ENCODE peak calls at places on chromosomes 4 and X, in ten cellular contexts. One of them, this sample, is unnamed.
A peak's percentile ranks its signal among the peaks of the same experiment; 100 is the strongest.

GRCh38 chr4:89266128-89266527 is 41.5 kb downstream of the GPRIN3 start:
- DNase-seq in tibial nerve: no peak
- DNase-seq in sigmoid colon: no peak
- DNase-seq in transverse colon: no peak
- DNase-seq in stomach: no peak
- DNase-seq in ovary: no peak
- DNase-seq in H1: no peak
- DNase-seq in A549: no peak
- DNase-seq in upper lobe of left lung: no peak
- DNase-seq in GM12878: no peak
- DNase-seq in this sample: no peak

GRCh38 chrX:55867254-55867653 is 149.7 kb downstream of the RRAGB start:
- DNase-seq in tibial nerve: no peak
- DNase-seq in sigmoid colon: no peak
- DNase-seq in transverse colon: no peak
- DNase-seq in stomach: no peak
- DNase-seq in ovary: no peak
- DNase-seq in H1: no peak
- DNase-seq in A549: no peak
- DNase-seq in upper lobe of left lung: no peak
- DNase-seq in GM12878: peak; percentile 86
- DNase-seq in this sample: no peak

GRCh38 chr4:79528241-79528706 is 120.2 kb upstream of the GK2 start:
- DNase-seq in tibial nerve: no peak
- DNase-seq in sigmoid colon: no peak
- DNase-seq in transverse colon: no peak
- DNase-seq in stomach: no peak
- DNase-seq in ovary: no peak
- DNase-seq in H1: no peak
- DNase-seq in A549: no peak
- DNase-seq in upper lobe of left lung: no peak
- DNase-seq in GM12878: no peak
- DNase-seq in this sample: no peak

GRCh38 chrX:119647552-119648420 is 41.6 kb upstream of the NKRF start:
- DNase-seq in tibial nerve: no peak
- DNase-seq in sigmoid colon: no peak
- DNase-seq in transverse colon: no peak
- DNase-seq in stomach: no peak
- DNase-seq in ovary: no peak
- DNase-seq in H1: no peak
- DNase-seq in A549: no peak
- DNase-seq in upper lobe of left lung: no peak
- DNase-seq in GM12878: peak; percentile 98
- DNase-seq in this sample: no peak

GRCh38 chr4:138772366-138772765 is 243.2 kb upstream of the NOCT start:
- DNase-seq in tibial nerve: no peak
- DNase-seq in sigmoid colon: no peak
- DNase-seq in transverse colon: no peak
- DNase-seq in stomach: no peak
- DNase-seq in ovary: no peak
- DNase-seq in H1: no peak
- DNase-seq in A549: no peak
- DNase-seq in upper lobe of left lung: no peak
- DNase-seq in GM12878: no peak
- DNase-seq in this sample: no peak

GRCh38 chr4:126081336-126081735 is 766.6 kb downstream of the FAT4 start:
- DNase-seq in tibial nerve: no peak
- DNase-seq in sigmoid colon: no peak
- DNase-seq in transverse colon: no peak
- DNase-seq in stomach: no peak
- DNase-seq in ovary: no peak
- DNase-seq in H1: no peak
- DNase-seq in A549: no peak
- DNase-seq in upper lobe of left lung: no peak
- DNase-seq in GM12878: no peak
- DNase-seq in this sample: no peak

GRCh38 chrX:11663875-11664210 is 1.9 kb downstream of the ARHGAP6 start:
- DNase-seq in tibial nerve: no peak
- DNase-seq in sigmoid colon: no peak
- DNase-seq in transverse colon: no peak
- DNase-seq in stomach: no peak
- DNase-seq in ovary: no peak
- DNase-seq in H1: no peak
- DNase-seq in A549: peak; percentile 2
- DNase-seq in upper lobe of left lung: no peak
- DNase-seq in GM12878: no peak
- DNase-seq in this sample: no peak

GRCh38 chr4:111326450-111326849 is 703.6 kb upstream of the PITX2 start:
- DNase-seq in tibial nerve: no peak
- DNase-seq in sigmoid colon: no peak
- DNase-seq in transverse colon: no peak
- DNase-seq in stomach: no peak
- DNase-seq in ovary: no peak
- DNase-seq in H1: no peak
- DNase-seq in A549: no peak
- DNase-seq in upper lobe of left lung: no peak
- DNase-seq in GM12878: no peak
- DNase-seq in this sample: no peak

GRCh38 chr4:7967501-7968261 is 28.0 kb upstream of the AFAP1 start:
- DNase-seq in tibial nerve: no peak
- DNase-seq in sigmoid colon: no peak
- DNase-seq in transverse colon: peak; percentile 48
- DNase-seq in stomach: no peak
- DNase-seq in ovary: no peak
- DNase-seq in H1: no peak
- DNase-seq in A549: no peak
- DNase-seq in upper lobe of left lung: no peak
- DNase-seq in GM12878: no peak
- DNase-seq in this sample: no peak

GRCh38 chr4:41661447-41662076 is 87.0 kb downstream of the PHOX2B start:
- DNase-seq in tibial nerve: peak; percentile 75
- DNase-seq in sigmoid colon: no peak
- DNase-seq in transverse colon: peak; percentile 54
- DNase-seq in stomach: peak; percentile 65
- DNase-seq in ovary: peak; percentile 67
- DNase-seq in H1: no peak
- DNase-seq in A549: peak; percentile 50
- DNase-seq in upper lobe of left lung: peak; percentile 41
- DNase-seq in GM12878: no peak
- DNase-seq in this sample: no peak

GRCh38 chr4:37001688-37002436 is 242.7 kb upstream of the NWD2 start:
- DNase-seq in tibial nerve: no peak
- DNase-seq in sigmoid colon: no peak
- DNase-seq in transverse colon: no peak
- DNase-seq in stomach: no peak
- DNase-seq in ovary: no peak
- DNase-seq in H1: no peak
- DNase-seq in A549: no peak
- DNase-seq in upper lobe of left lung: no peak
- DNase-seq in GM12878: no peak
- DNase-seq in this sample: no peak
- TF ChIP-seq POLR2A in tibial nerve: no peak
- TF ChIP-seq POLR2A in sigmoid colon: no peak
- TF ChIP-seq POLR2A in transverse colon: no peak
- TF ChIP-seq POLR2A in stomach: no peak
- TF ChIP-seq POLR2A in ovary: no peak
- TF ChIP-seq POLR2A in H1: no peak
- TF ChIP-seq POLR2A in A549: no peak
- TF ChIP-seq POLR2A in upper lobe of left lung: no peak
- TF ChIP-seq POLR2A in GM12878: no peak
- TF ChIP-seq POLR2A in this sample: no peak

GRCh38 chr4:98631506-98631905 is 26.9 kb downstream of the TSPAN5 start:
- DNase-seq in tibial nerve: no peak
- DNase-seq in sigmoid colon: no peak
- DNase-seq in transverse colon: no peak
- DNase-seq in stomach: no peak
- DNase-seq in ovary: no peak
- DNase-seq in H1: no peak
- DNase-seq in A549: no peak
- DNase-seq in upper lobe of left lung: no peak
- DNase-seq in GM12878: no peak
- DNase-seq in this sample: no peak
- TF ChIP-seq EP300 in tibial nerve: no peak
- TF ChIP-seq EP300 in sigmoid colon: no peak
- TF ChIP-seq EP300 in transverse colon: no peak
- TF ChIP-seq EP300 in stomach: no peak
- TF ChIP-seq EP300 in ovary: no peak
- TF ChIP-seq EP300 in H1: no peak
- TF ChIP-seq EP300 in A549: no peak
- TF ChIP-seq EP300 in upper lobe of left lung: no peak
- TF ChIP-seq EP300 in GM12878: no peak
- TF ChIP-seq EP300 in this sample: no peak

GRCh38 chr4:156790866-156791265 is 180.7 kb downstream of the PDGFC start:
- DNase-seq in tibial nerve: no peak
- DNase-seq in sigmoid colon: no peak
- DNase-seq in transverse colon: no peak
- DNase-seq in stomach: no peak
- DNase-seq in ovary: no peak
- DNase-seq in H1: no peak
- DNase-seq in A549: no peak
- DNase-seq in upper lobe of left lung: no peak
- DNase-seq in GM12878: no peak
- DNase-seq in this sample: no peak

GRCh38 chr4:156792462-156793085 is 179.0 kb downstream of the PDGFC start:
- DNase-seq in tibial nerve: no peak
- DNase-seq in sigmoid colon: no peak
- DNase-seq in transverse colon: no peak
- DNase-seq in stomach: no peak
- DNase-seq in ovary: no peak
- DNase-seq in H1: no peak
- DNase-seq in A549: no peak
- DNase-seq in upper lobe of left lung: no peak
- DNase-seq in GM12878: no peak
- DNase-seq in this sample: no peak

GRCh38 chr4:156798438-156798837 is 173.2 kb downstream of the PDGFC start:
- DNase-seq in tibial nerve: no peak
- DNase-seq in sigmoid colon: no peak
- DNase-seq in transverse colon: no peak
- DNase-seq in stomach: no peak
- DNase-seq in ovary: no peak
- DNase-seq in H1: no peak
- DNase-seq in A549: no peak
- DNase-seq in upper lobe of left lung: no peak
- DNase-seq in GM12878: no peak
- DNase-seq in this sample: no peak

GRCh38 chr4:156795727-156796126 is 175.9 kb downstream of the PDGFC start:
- DNase-seq in tibial nerve: no peak
- DNase-seq in sigmoid colon: no peak
- DNase-seq in transverse colon: no peak
- DNase-seq in stomach: no peak
- DNase-seq in ovary: no peak
- DNase-seq in H1: no peak
- DNase-seq in A549: no peak
- DNase-seq in upper lobe of left lung: no peak
- DNase-seq in GM12878: no peak
- DNase-seq in this sample: no peak

DNA sequence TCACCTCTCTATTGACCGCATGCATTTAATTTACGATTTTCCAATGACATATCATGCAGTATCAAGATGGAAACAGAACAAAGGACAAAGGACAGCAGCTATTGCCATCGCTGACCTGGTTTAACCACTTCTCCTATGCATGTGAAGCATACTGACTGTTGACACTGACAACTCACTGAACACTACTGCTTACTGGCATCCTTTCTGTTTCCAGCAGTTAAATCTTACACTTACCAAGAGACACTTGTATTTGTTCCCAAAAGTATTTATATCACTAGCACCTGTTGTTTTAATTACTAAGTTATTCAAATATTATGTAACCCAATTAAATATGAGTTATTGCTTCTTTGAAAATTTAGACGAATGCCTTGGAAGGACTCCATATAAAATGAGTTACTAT is 176.7 kb downstream of the PDGFC start:
- DNase-seq in tibial nerve: no peak
- DNase-seq in sigmoid colon: no peak
- DNase-seq in transverse colon: no peak
- DNase-seq in stomach: no peak
- DNase-seq in ovary: no peak
- DNase-seq in H1: no peak
- DNase-seq in A549: no peak
- DNase-seq in upper lobe of left lung: no peak
- DNase-seq in GM12878: no peak
- DNase-seq in this sample: no peak
- H3K4me1 ChIP-seq in tibial nerve: no peaks in the 10 kb centered on the region
- H3K4me1 ChIP-seq in sigmoid colon: no peaks in the 10 kb centered on the region
- H3K4me1 ChIP-seq in transverse colon: peaks cover 4% of the 10 kb centered on the region
- H3K4me1 ChIP-seq in stomach: peaks cover 5% of the 10 kb centered on the region
- H3K4me1 ChIP-seq in ovary: peaks cover 3% of the 10 kb centered on the region
- H3K4me1 ChIP-seq in H1: peaks cover 4% of the 10 kb centered on the region
- H3K4me1 ChIP-seq in A549: no peaks in the 10 kb centered on the region
- H3K4me1 ChIP-seq in upper lobe of left lung: no peaks in the 10 kb centered on the region
- H3K4me1 ChIP-seq in GM12878: no peaks in the 10 kb centered on the region
- H3K4me1 ChIP-seq in this sample: peaks cover 23% of the 10 kb centered on the region

DNA sequence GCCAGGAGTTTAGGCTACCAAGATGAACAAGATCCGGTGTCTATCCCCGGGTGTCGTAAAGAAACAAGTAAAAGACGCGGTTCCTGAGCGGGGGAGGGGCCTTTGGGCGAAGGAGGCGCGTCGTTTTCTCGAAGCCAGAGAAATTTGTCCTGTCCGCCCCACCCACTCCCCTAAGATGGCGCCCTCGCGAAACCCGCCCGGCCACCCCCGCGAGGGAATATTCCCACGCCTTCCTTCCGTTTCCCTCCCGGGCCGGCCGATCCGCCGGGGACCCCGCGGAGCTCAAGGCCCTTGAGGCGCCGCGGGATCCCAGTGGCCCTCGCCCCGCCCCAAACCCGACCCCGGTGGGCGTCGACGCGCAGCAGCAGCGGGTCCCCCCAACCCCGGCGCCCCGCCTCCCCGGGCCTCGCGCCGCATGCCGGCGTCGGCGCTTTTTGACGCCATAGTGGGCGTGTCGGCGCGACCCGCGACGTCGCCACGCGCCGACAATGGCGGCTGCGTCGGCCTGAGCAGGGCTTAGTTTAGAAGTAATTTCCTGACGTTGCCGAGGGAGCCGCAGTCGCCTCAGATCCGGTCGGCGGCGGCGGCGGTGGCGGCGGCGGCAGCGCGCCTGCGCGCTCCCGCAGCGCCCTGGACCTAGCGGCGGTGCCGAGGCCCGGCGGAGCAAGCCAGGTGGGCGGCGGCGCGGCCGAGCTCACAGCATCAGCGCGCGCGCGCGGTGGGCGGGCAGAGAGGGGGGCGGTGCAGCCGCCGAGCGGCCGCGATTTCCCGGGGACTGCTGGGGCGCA is 430 bp upstream of the HTATSF1 start:
- DNase-seq in tibial nerve: peak; percentile 77
- DNase-seq in sigmoid colon: peak; percentile 93
- DNase-seq in transverse colon: peak; percentile 88
- DNase-seq in stomach: peak; percentile 75
- DNase-seq in ovary: peak; percentile 85
- DNase-seq in H1: peak; percentile 41
- DNase-seq in A549: peak; percentile 92
- DNase-seq in upper lobe of left lung: peak; percentile 84
- DNase-seq in GM12878: peak; percentile 48
- DNase-seq in this sample: peak; percentile 89
- TF ChIP-seq POLR2A in tibial nerve: peak; percentile 28
- TF ChIP-seq POLR2A in sigmoid colon: no peak
- TF ChIP-seq POLR2A in transverse colon: peak; percentile 34
- TF ChIP-seq POLR2A in stomach: no peak
- TF ChIP-seq POLR2A in ovary: peak; percentile 45
- TF ChIP-seq POLR2A in H1: no peak
- TF ChIP-seq POLR2A in A549: peak; percentile 28
- TF ChIP-seq POLR2A in upper lobe of left lung: no peak
- TF ChIP-seq POLR2A in GM12878: peak; percentile 57
- TF ChIP-seq POLR2A in this sample: no peak

GRCh38 chr4:3210467-3210866 is 38.5 kb upstream of the MSANTD1 start:
- DNase-seq in tibial nerve: no peak
- DNase-seq in sigmoid colon: no peak
- DNase-seq in transverse colon: no peak
- DNase-seq in stomach: no peak
- DNase-seq in ovary: no peak
- DNase-seq in H1: no peak
- DNase-seq in A549: no peak
- DNase-seq in upper lobe of left lung: peak; percentile 6
- DNase-seq in GM12878: no peak
- DNase-seq in this sample: peak; percentile 48
- TF ChIP-seq EP300 in tibial nerve: no peak
- TF ChIP-seq EP300 in sigmoid colon: no peak
- TF ChIP-seq EP300 in transverse colon: no peak
- TF ChIP-seq EP300 in stomach: no peak
- TF ChIP-seq EP300 in ovary: no peak
- TF ChIP-seq EP300 in H1: no peak
- TF ChIP-seq EP300 in A549: no peak
- TF ChIP-seq EP300 in upper lobe of left lung: no peak
- TF ChIP-seq EP300 in GM12878: no peak
- TF ChIP-seq EP300 in this sample: no peak

This sample was measured in suprapubic skin.